ENCODE peak calls at places on chromosomes 13 and 19, in six cellular contexts. One of them, this sample, is unnamed.

GRCh38 chr13:113456116-113456702 is 2.9 kb upstream of the ADPRHL1 start:
- DNase-seq in activated B cell treated with CpG ODN at 0.5 μM for 24 hours: no peak
- DNase-seq in activated T-helper 1 cell treated with anti-CD3 and anti-CD28 coated beads, Interleukin-12 subunit alpha, Interleukin-12 subunit beta, Interleukin-2, Interleukin-4 antibody, amounts not matched to agents 30 ng/mL and 10 ng/mL and 1 ng/mL, durations not matched to agents 14 hours and 24 hours and 36 hours: no peak
- DNase-seq in stimulated activated CD4-positive, alpha-beta T cell treated with anti-CD3 and anti-CD28 coated beads, TNF-alpha, amount 100 ng/mL, for 24 hours: no peak
- DNase-seq in SK-N-SH: no peak
- DNase-seq in M059J: no peak
- DNase-seq in this sample: no peak

GRCh38 chr19:41531438-41532311 is 44.3 kb upstream of the CEACAM21 start:
- DNase-seq in activated B cell treated with CpG ODN at 0.5 μM for 24 hours: peak
- DNase-seq in activated T-helper 1 cell treated with anti-CD3 and anti-CD28 coated beads, Interleukin-12 subunit alpha, Interleukin-12 subunit beta, Interleukin-2, Interleukin-4 antibody, amounts not matched to agents 30 ng/mL and 10 ng/mL and 1 ng/mL, durations not matched to agents 14 hours and 24 hours and 36 hours: peak
- DNase-seq in stimulated activated CD4-positive, alpha-beta T cell treated with anti-CD3 and anti-CD28 coated beads, TNF-alpha, amount 100 ng/mL, for 24 hours: peak
- DNase-seq in SK-N-SH: no peak
- DNase-seq in M059J: peak
- DNase-seq in this sample: peak

GRCh38 chr13:71067164-71067815 is 799.7 kb downstream of the DACH1 start:
- DNase-seq in activated B cell treated with CpG ODN at 0.5 μM for 24 hours: no peak
- DNase-seq in activated T-helper 1 cell treated with anti-CD3 and anti-CD28 coated beads, Interleukin-12 subunit alpha, Interleukin-12 subunit beta, Interleukin-2, Interleukin-4 antibody, amounts not matched to agents 30 ng/mL and 10 ng/mL and 1 ng/mL, durations not matched to agents 14 hours and 24 hours and 36 hours: no peak
- DNase-seq in stimulated activated CD4-positive, alpha-beta T cell treated with anti-CD3 and anti-CD28 coated beads, TNF-alpha, amount 100 ng/mL, for 24 hours: no peak
- DNase-seq in SK-N-SH: no peak
- DNase-seq in M059J: no peak
- DNase-seq in this sample: no peak

GRCh38 chr13:30119476-30119875 is 187.9 kb downstream of the KATNAL1 start:
- DNase-seq in activated B cell treated with CpG ODN at 0.5 μM for 24 hours: no peak
- DNase-seq in activated T-helper 1 cell treated with anti-CD3 and anti-CD28 coated beads, Interleukin-12 subunit alpha, Interleukin-12 subunit beta, Interleukin-2, Interleukin-4 antibody, amounts not matched to agents 30 ng/mL and 10 ng/mL and 1 ng/mL, durations not matched to agents 14 hours and 24 hours and 36 hours: peak
- DNase-seq in stimulated activated CD4-positive, alpha-beta T cell treated with anti-CD3 and anti-CD28 coated beads, TNF-alpha, amount 100 ng/mL, for 24 hours: no peak
- DNase-seq in SK-N-SH: no peak
- DNase-seq in M059J: peak
- DNase-seq in this sample: no peak

GRCh38 chr19:13012690-13013608 is 17.7 kb downstream of the NFIX start:
- DNase-seq in activated B cell treated with CpG ODN at 0.5 μM for 24 hours: no peak
- DNase-seq in activated T-helper 1 cell treated with anti-CD3 and anti-CD28 coated beads, Interleukin-12 subunit alpha, Interleukin-12 subunit beta, Interleukin-2, Interleukin-4 antibody, amounts not matched to agents 30 ng/mL and 10 ng/mL and 1 ng/mL, durations not matched to agents 14 hours and 24 hours and 36 hours: no peak
- DNase-seq in stimulated activated CD4-positive, alpha-beta T cell treated with anti-CD3 and anti-CD28 coated beads, TNF-alpha, amount 100 ng/mL, for 24 hours: no peak
- DNase-seq in SK-N-SH: no peak
- DNase-seq in M059J: peak
- DNase-seq in this sample: peak

GRCh38 chr19:51440846-51441409 is 17.3 kb downstream of the SIGLEC8 start:
- DNase-seq in activated B cell treated with CpG ODN at 0.5 μM for 24 hours: no peak
- DNase-seq in activated T-helper 1 cell treated with anti-CD3 and anti-CD28 coated beads, Interleukin-12 subunit alpha, Interleukin-12 subunit beta, Interleukin-2, Interleukin-4 antibody, amounts not matched to agents 30 ng/mL and 10 ng/mL and 1 ng/mL, durations not matched to agents 14 hours and 24 hours and 36 hours: no peak
- DNase-seq in stimulated activated CD4-positive, alpha-beta T cell treated with anti-CD3 and anti-CD28 coated beads, TNF-alpha, amount 100 ng/mL, for 24 hours: peak
- DNase-seq in SK-N-SH: no peak
- DNase-seq in M059J: no peak
- DNase-seq in this sample: peak

GRCh38 chr13:39415403-39415802 is 187.6 kb downstream of the LHFPL6 start:
- DNase-seq in activated B cell treated with CpG ODN at 0.5 μM for 24 hours: no peak
- DNase-seq in activated T-helper 1 cell treated with anti-CD3 and anti-CD28 coated beads, Interleukin-12 subunit alpha, Interleukin-12 subunit beta, Interleukin-2, Interleukin-4 antibody, amounts not matched to agents 30 ng/mL and 10 ng/mL and 1 ng/mL, durations not matched to agents 14 hours and 24 hours and 36 hours: no peak
- DNase-seq in stimulated activated CD4-positive, alpha-beta T cell treated with anti-CD3 and anti-CD28 coated beads, TNF-alpha, amount 100 ng/mL, for 24 hours: no peak
- DNase-seq in SK-N-SH: peak
- DNase-seq in M059J: peak
- DNase-seq in this sample: peak

GRCh38 chr13:109665781-109666249 is 120.6 kb downstream of the IRS2 start:
- DNase-seq in activated B cell treated with CpG ODN at 0.5 μM for 24 hours: no peak
- DNase-seq in activated T-helper 1 cell treated with anti-CD3 and anti-CD28 coated beads, Interleukin-12 subunit alpha, Interleukin-12 subunit beta, Interleukin-2, Interleukin-4 antibody, amounts not matched to agents 30 ng/mL and 10 ng/mL and 1 ng/mL, durations not matched to agents 14 hours and 24 hours and 36 hours: no peak
- DNase-seq in stimulated activated CD4-positive, alpha-beta T cell treated with anti-CD3 and anti-CD28 coated beads, TNF-alpha, amount 100 ng/mL, for 24 hours: no peak
- DNase-seq in SK-N-SH: no peak
- DNase-seq in M059J: peak
- DNase-seq in this sample: no peak

GRCh38 chr13:31208554-31209122 is 8.9 kb downstream of the B3GLCT start:
- DNase-seq in activated B cell treated with CpG ODN at 0.5 μM for 24 hours: no peak
- DNase-seq in activated T-helper 1 cell treated with anti-CD3 and anti-CD28 coated beads, Interleukin-12 subunit alpha, Interleukin-12 subunit beta, Interleukin-2, Interleukin-4 antibody, amounts not matched to agents 30 ng/mL and 10 ng/mL and 1 ng/mL, durations not matched to agents 14 hours and 24 hours and 36 hours: no peak
- DNase-seq in stimulated activated CD4-positive, alpha-beta T cell treated with anti-CD3 and anti-CD28 coated beads, TNF-alpha, amount 100 ng/mL, for 24 hours: no peak
- DNase-seq in SK-N-SH: no peak
- DNase-seq in M059J: no peak
- DNase-seq in this sample: no peak

GRCh38 chr13:71860547-71861131 is 6.4 kb downstream of the DACH1 start:
- DNase-seq in activated B cell treated with CpG ODN at 0.5 μM for 24 hours: no peak
- DNase-seq in activated T-helper 1 cell treated with anti-CD3 and anti-CD28 coated beads, Interleukin-12 subunit alpha, Interleukin-12 subunit beta, Interleukin-2, Interleukin-4 antibody, amounts not matched to agents 30 ng/mL and 10 ng/mL and 1 ng/mL, durations not matched to agents 14 hours and 24 hours and 36 hours: no peak
- DNase-seq in stimulated activated CD4-positive, alpha-beta T cell treated with anti-CD3 and anti-CD28 coated beads, TNF-alpha, amount 100 ng/mL, for 24 hours: no peak
- DNase-seq in SK-N-SH: no peak
- DNase-seq in M059J: no peak
- DNase-seq in this sample: no peak

GRCh38 chr19:23118400-23118799 is 1.6 kb downstream of the ZNF730 start:
- DNase-seq in activated B cell treated with CpG ODN at 0.5 μM for 24 hours: no peak
- DNase-seq in activated T-helper 1 cell treated with anti-CD3 and anti-CD28 coated beads, Interleukin-12 subunit alpha, Interleukin-12 subunit beta, Interleukin-2, Interleukin-4 antibody, amounts not matched to agents 30 ng/mL and 10 ng/mL and 1 ng/mL, durations not matched to agents 14 hours and 24 hours and 36 hours: no peak
- DNase-seq in stimulated activated CD4-positive, alpha-beta T cell treated with anti-CD3 and anti-CD28 coated beads, TNF-alpha, amount 100 ng/mL, for 24 hours: no peak
- DNase-seq in SK-N-SH: no peak
- DNase-seq in M059J: no peak
- DNase-seq in this sample: no peak

GRCh38 chr13:39875111-39875510 is 219.6 kb downstream of the COG6 start:
- DNase-seq in activated B cell treated with CpG ODN at 0.5 μM for 24 hours: no peak
- DNase-seq in activated T-helper 1 cell treated with anti-CD3 and anti-CD28 coated beads, Interleukin-12 subunit alpha, Interleukin-12 subunit beta, Interleukin-2, Interleukin-4 antibody, amounts not matched to agents 30 ng/mL and 10 ng/mL and 1 ng/mL, durations not matched to agents 14 hours and 24 hours and 36 hours: no peak
- DNase-seq in stimulated activated CD4-positive, alpha-beta T cell treated with anti-CD3 and anti-CD28 coated beads, TNF-alpha, amount 100 ng/mL, for 24 hours: no peak
- DNase-seq in SK-N-SH: no peak
- DNase-seq in M059J: no peak
- DNase-seq in this sample: no peak

GRCh38 chr19:50721441-50722137 is 1.6 kb upstream of the CLEC11A start:
- DNase-seq in activated B cell treated with CpG ODN at 0.5 μM for 24 hours: no peak
- DNase-seq in activated T-helper 1 cell treated with anti-CD3 and anti-CD28 coated beads, Interleukin-12 subunit alpha, Interleukin-12 subunit beta, Interleukin-2, Interleukin-4 antibody, amounts not matched to agents 30 ng/mL and 10 ng/mL and 1 ng/mL, durations not matched to agents 14 hours and 24 hours and 36 hours: no peak
- DNase-seq in stimulated activated CD4-positive, alpha-beta T cell treated with anti-CD3 and anti-CD28 coated beads, TNF-alpha, amount 100 ng/mL, for 24 hours: no peak
- DNase-seq in SK-N-SH: no peak
- DNase-seq in M059J: peak
- DNase-seq in this sample: no peak

GRCh38 chr19:50325310-50326100 is 3.7 kb downstream of the KCNC3 start:
- DNase-seq in activated B cell treated with CpG ODN at 0.5 μM for 24 hours: peak
- DNase-seq in activated T-helper 1 cell treated with anti-CD3 and anti-CD28 coated beads, Interleukin-12 subunit alpha, Interleukin-12 subunit beta, Interleukin-2, Interleukin-4 antibody, amounts not matched to agents 30 ng/mL and 10 ng/mL and 1 ng/mL, durations not matched to agents 14 hours and 24 hours and 36 hours: peak
- DNase-seq in stimulated activated CD4-positive, alpha-beta T cell treated with anti-CD3 and anti-CD28 coated beads, TNF-alpha, amount 100 ng/mL, for 24 hours: peak
- DNase-seq in SK-N-SH: peak
- DNase-seq in M059J: peak
- DNase-seq in this sample: peak

GRCh38 chr19:12052571-12053169 is at the start of gene ZNF878:
- DNase-seq in activated B cell treated with CpG ODN at 0.5 μM for 24 hours: peak
- DNase-seq in activated T-helper 1 cell treated with anti-CD3 and anti-CD28 coated beads, Interleukin-12 subunit alpha, Interleukin-12 subunit beta, Interleukin-2, Interleukin-4 antibody, amounts not matched to agents 30 ng/mL and 10 ng/mL and 1 ng/mL, durations not matched to agents 14 hours and 24 hours and 36 hours: peak
- DNase-seq in stimulated activated CD4-positive, alpha-beta T cell treated with anti-CD3 and anti-CD28 coated beads, TNF-alpha, amount 100 ng/mL, for 24 hours: peak
- DNase-seq in SK-N-SH: peak
- DNase-seq in M059J: peak
- DNase-seq in this sample: peak

GRCh38 chr19:47702671-47703070 is 10.6 kb upstream of the EHD2 start:
- DNase-seq in activated B cell treated with CpG ODN at 0.5 μM for 24 hours: no peak
- DNase-seq in activated T-helper 1 cell treated with anti-CD3 and anti-CD28 coated beads, Interleukin-12 subunit alpha, Interleukin-12 subunit beta, Interleukin-2, Interleukin-4 antibody, amounts not matched to agents 30 ng/mL and 10 ng/mL and 1 ng/mL, durations not matched to agents 14 hours and 24 hours and 36 hours: no peak
- DNase-seq in stimulated activated CD4-positive, alpha-beta T cell treated with anti-CD3 and anti-CD28 coated beads, TNF-alpha, amount 100 ng/mL, for 24 hours: no peak
- DNase-seq in SK-N-SH: no peak
- DNase-seq in M059J: no peak
- DNase-seq in this sample: no peak

GRCh38 chr19:42176649-42176989 is 40.9 kb downstream of the DEDD2 start:
- DNase-seq in activated B cell treated with CpG ODN at 0.5 μM for 24 hours: no peak
- DNase-seq in activated T-helper 1 cell treated with anti-CD3 and anti-CD28 coated beads, Interleukin-12 subunit alpha, Interleukin-12 subunit beta, Interleukin-2, Interleukin-4 antibody, amounts not matched to agents 30 ng/mL and 10 ng/mL and 1 ng/mL, durations not matched to agents 14 hours and 24 hours and 36 hours: no peak
- DNase-seq in stimulated activated CD4-positive, alpha-beta T cell treated with anti-CD3 and anti-CD28 coated beads, TNF-alpha, amount 100 ng/mL, for 24 hours: no peak
- DNase-seq in SK-N-SH: peak
- DNase-seq in M059J: no peak
- DNase-seq in this sample: no peak

GRCh38 chr19:355134-355533 is 10.5 kb upstream of the MIER2 start:
- DNase-seq in activated B cell treated with CpG ODN at 0.5 μM for 24 hours: no peak
- DNase-seq in activated T-helper 1 cell treated with anti-CD3 and anti-CD28 coated beads, Interleukin-12 subunit alpha, Interleukin-12 subunit beta, Interleukin-2, Interleukin-4 antibody, amounts not matched to agents 30 ng/mL and 10 ng/mL and 1 ng/mL, durations not matched to agents 14 hours and 24 hours and 36 hours: no peak
- DNase-seq in stimulated activated CD4-positive, alpha-beta T cell treated with anti-CD3 and anti-CD28 coated beads, TNF-alpha, amount 100 ng/mL, for 24 hours: no peak
- DNase-seq in SK-N-SH: no peak
- DNase-seq in M059J: peak
- DNase-seq in this sample: no peak

GRCh38 chr19:8611890-8612806 is 1.6 kb upstream of the ADAMTS10 start:
- DNase-seq in activated B cell treated with CpG ODN at 0.5 μM for 24 hours: no peak
- DNase-seq in activated T-helper 1 cell treated with anti-CD3 and anti-CD28 coated beads, Interleukin-12 subunit alpha, Interleukin-12 subunit beta, Interleukin-2, Interleukin-4 antibody, amounts not matched to agents 30 ng/mL and 10 ng/mL and 1 ng/mL, durations not matched to agents 14 hours and 24 hours and 36 hours: no peak
- DNase-seq in stimulated activated CD4-positive, alpha-beta T cell treated with anti-CD3 and anti-CD28 coated beads, TNF-alpha, amount 100 ng/mL, for 24 hours: no peak
- DNase-seq in SK-N-SH: no peak
- DNase-seq in M059J: peak
- DNase-seq in this sample: no peak

GRCh38 chr19:12937243-12938053 is 961 bp upstream of the CALR start:
- DNase-seq in activated B cell treated with CpG ODN at 0.5 μM for 24 hours: no peak
- DNase-seq in activated T-helper 1 cell treated with anti-CD3 and anti-CD28 coated beads, Interleukin-12 subunit alpha, Interleukin-12 subunit beta, Interleukin-2, Interleukin-4 antibody, amounts not matched to agents 30 ng/mL and 10 ng/mL and 1 ng/mL, durations not matched to agents 14 hours and 24 hours and 36 hours: no peak
- DNase-seq in stimulated activated CD4-positive, alpha-beta T cell treated with anti-CD3 and anti-CD28 coated beads, TNF-alpha, amount 100 ng/mL, for 24 hours: no peak
- DNase-seq in SK-N-SH: peak
- DNase-seq in M059J: peak
- DNase-seq in this sample: peak

GRCh38 chr19:57708641-57709354 is at the start of gene ZNF154:
- DNase-seq in activated B cell treated with CpG ODN at 0.5 μM for 24 hours: peak
- DNase-seq in activated T-helper 1 cell treated with anti-CD3 and anti-CD28 coated beads, Interleukin-12 subunit alpha, Interleukin-12 subunit beta, Interleukin-2, Interleukin-4 antibody, amounts not matched to agents 30 ng/mL and 10 ng/mL and 1 ng/mL, durations not matched to agents 14 hours and 24 hours and 36 hours: peak
- DNase-seq in stimulated activated CD4-positive, alpha-beta T cell treated with anti-CD3 and anti-CD28 coated beads, TNF-alpha, amount 100 ng/mL, for 24 hours: no peak
- DNase-seq in SK-N-SH: no peak
- DNase-seq in M059J: no peak
- DNase-seq in this sample: peak

GRCh38 chr19:33704271-33704670 is 82.5 kb downstream of the CHST8 start:
- DNase-seq in activated B cell treated with CpG ODN at 0.5 μM for 24 hours: no peak
- DNase-seq in activated T-helper 1 cell treated with anti-CD3 and anti-CD28 coated beads, Interleukin-12 subunit alpha, Interleukin-12 subunit beta, Interleukin-2, Interleukin-4 antibody, amounts not matched to agents 30 ng/mL and 10 ng/mL and 1 ng/mL, durations not matched to agents 14 hours and 24 hours and 36 hours: no peak
- DNase-seq in stimulated activated CD4-positive, alpha-beta T cell treated with anti-CD3 and anti-CD28 coated beads, TNF-alpha, amount 100 ng/mL, for 24 hours: no peak
- DNase-seq in SK-N-SH: peak
- DNase-seq in M059J: no peak
- DNase-seq in this sample: no peak

GRCh38 chr13:66689628-66690027 is 540.5 kb downstream of the PCDH9 start:
- DNase-seq in activated B cell treated with CpG ODN at 0.5 μM for 24 hours: no peak
- DNase-seq in activated T-helper 1 cell treated with anti-CD3 and anti-CD28 coated beads, Interleukin-12 subunit alpha, Interleukin-12 subunit beta, Interleukin-2, Interleukin-4 antibody, amounts not matched to agents 30 ng/mL and 10 ng/mL and 1 ng/mL, durations not matched to agents 14 hours and 24 hours and 36 hours: no peak
- DNase-seq in stimulated activated CD4-positive, alpha-beta T cell treated with anti-CD3 and anti-CD28 coated beads, TNF-alpha, amount 100 ng/mL, for 24 hours: no peak
- DNase-seq in SK-N-SH: peak
- DNase-seq in M059J: no peak
- DNase-seq in this sample: no peak

GRCh38 chr19:34243876-34244578 is 10.3 kb upstream of the GARRE1 start:
- DNase-seq in activated B cell treated with CpG ODN at 0.5 μM for 24 hours: no peak
- DNase-seq in activated T-helper 1 cell treated with anti-CD3 and anti-CD28 coated beads, Interleukin-12 subunit alpha, Interleukin-12 subunit beta, Interleukin-2, Interleukin-4 antibody, amounts not matched to agents 30 ng/mL and 10 ng/mL and 1 ng/mL, durations not matched to agents 14 hours and 24 hours and 36 hours: no peak
- DNase-seq in stimulated activated CD4-positive, alpha-beta T cell treated with anti-CD3 and anti-CD28 coated beads, TNF-alpha, amount 100 ng/mL, for 24 hours: no peak
- DNase-seq in SK-N-SH: no peak
- DNase-seq in M059J: no peak
- DNase-seq in this sample: no peak

GRCh38 chr13:26941345-26942174 is 181.0 kb upstream of the GPR12 start:
- DNase-seq in activated B cell treated with CpG ODN at 0.5 μM for 24 hours: no peak
- DNase-seq in activated T-helper 1 cell treated with anti-CD3 and anti-CD28 coated beads, Interleukin-12 subunit alpha, Interleukin-12 subunit beta, Interleukin-2, Interleukin-4 antibody, amounts not matched to agents 30 ng/mL and 10 ng/mL and 1 ng/mL, durations not matched to agents 14 hours and 24 hours and 36 hours: no peak
- DNase-seq in stimulated activated CD4-positive, alpha-beta T cell treated with anti-CD3 and anti-CD28 coated beads, TNF-alpha, amount 100 ng/mL, for 24 hours: no peak
- DNase-seq in SK-N-SH: no peak
- DNase-seq in M059J: peak
- DNase-seq in this sample: no peak

GRCh38 chr19:58476498-58477015 is 405 bp downstream of the ZNF446 start:
- DNase-seq in activated B cell treated with CpG ODN at 0.5 μM for 24 hours: no peak
- DNase-seq in activated T-helper 1 cell treated with anti-CD3 and anti-CD28 coated beads, Interleukin-12 subunit alpha, Interleukin-12 subunit beta, Interleukin-2, Interleukin-4 antibody, amounts not matched to agents 30 ng/mL and 10 ng/mL and 1 ng/mL, durations not matched to agents 14 hours and 24 hours and 36 hours: no peak
- DNase-seq in stimulated activated CD4-positive, alpha-beta T cell treated with anti-CD3 and anti-CD28 coated beads, TNF-alpha, amount 100 ng/mL, for 24 hours: no peak
- DNase-seq in SK-N-SH: peak
- DNase-seq in M059J: peak
- DNase-seq in this sample: peak